ENCODE peak calls at places on chromosomes 16 and 17, in four cellular contexts. One of them, this sample, is unnamed.

GRCh38 chr16:55370762-55371482 is 46.9 kb downstream of the IRX6 start:
- DNase-seq in HepG2: peak
- DNase-seq in GM12878: no peak
- DNase-seq in K562: peak
- DNase-seq in this sample: peak

GRCh38 chr17:38601539-38602351 is 4.0 kb downstream of the SRCIN1 start:
- DNase-seq in HepG2: peak
- DNase-seq in GM12878: no peak
- DNase-seq in K562: peak
- DNase-seq in this sample: no peak

GRCh38 chr17:7840441-7840840 is 6.4 kb downstream of the KDM6B start:
- DNase-seq in K562: no peak
- DNase-seq in GM12878: no peak
- DNase-seq in HepG2: no peak
- DNase-seq in this sample: no peak

GRCh38 chr16:69508033-69508432 is 57.7 kb upstream of the NFAT5 start:
- DNase-seq in GM12878: no peak
- DNase-seq in HepG2: no peak
- DNase-seq in K562: no peak
- DNase-seq in this sample: no peak

GRCh38 chr17:16269658-16270057 is 52.6 kb downstream of the PIGL start:
- DNase-seq in HepG2: no peak
- DNase-seq in GM12878: no peak
- DNase-seq in K562: no peak
- DNase-seq in this sample: no peak

GRCh38 chr17:82320956-82321927 is 3.8 kb upstream of the CD7 start:
- DNase-seq in GM12878: no peak
- DNase-seq in HepG2: no peak
- DNase-seq in K562: peak
- DNase-seq in this sample: peak

GRCh38 chr16:66695935-66696668 is 441 bp downstream of the CMTM4 start:
- DNase-seq in K562: peak
- DNase-seq in GM12878: no peak
- DNase-seq in HepG2: no peak
- DNase-seq in this sample: no peak

GRCh38 chr17:42017866-42018200 is 594 bp upstream of the DNAJC7 start:
- DNase-seq in HepG2: peak
- DNase-seq in GM12878: no peak
- DNase-seq in K562: peak
- DNase-seq in this sample: no peak

GRCh38 chr17:66695098-66695497 is 139.8 kb upstream of the CACNG5 start:
- DNase-seq in HepG2: no peak
- DNase-seq in GM12878: no peak
- DNase-seq in K562: no peak
- DNase-seq in this sample: no peak

GRCh38 chr16:3101018-3101840 is 2.1 kb upstream of the ZSCAN10 start:
- DNase-seq in HepG2: peak
- DNase-seq in GM12878: no peak
- DNase-seq in K562: peak
- DNase-seq in this sample: peak

GRCh38 chr17:50872710-50873424 is 6.7 kb upstream of the TOB1 start:
- DNase-seq in K562: no peak
- DNase-seq in GM12878: no peak
- DNase-seq in HepG2: no peak
- DNase-seq in this sample: no peak

GRCh38 chr17:29561541-29562517 is 5.0 kb downstream of the ABHD15 start:
- DNase-seq in HepG2: no peak
- DNase-seq in K562: no peak
- DNase-seq in GM12878: no peak
- DNase-seq in this sample: no peak

GRCh38 chr17:2396568-2397246 is 4.2 kb downstream of the MNT start:
- DNase-seq in K562: peak
- DNase-seq in GM12878: peak
- DNase-seq in HepG2: peak
- DNase-seq in this sample: no peak

GRCh38 chr16:50858376-50858775 is 116.5 kb downstream of the CYLD start:
- DNase-seq in K562: no peak
- DNase-seq in HepG2: no peak
- DNase-seq in GM12878: no peak
- DNase-seq in this sample: no peak

GRCh38 chr16:81910366-81910885 is 100.8 kb downstream of the SDR42E1 start:
- DNase-seq in K562: no peak
- DNase-seq in GM12878: no peak
- DNase-seq in HepG2: no peak
- DNase-seq in this sample: no peak

GRCh38 chr16:56671706-56672105 is 2.1 kb downstream of the MT1H start:
- DNase-seq in K562: no peak
- DNase-seq in HepG2: no peak
- DNase-seq in GM12878: no peak
- DNase-seq in this sample: no peak

GRCh38 chr17:75635610-75636202 is 2.5 kb downstream of the SMIM5 start:
- DNase-seq in GM12878: no peak
- DNase-seq in HepG2: no peak
- DNase-seq in K562: no peak
- DNase-seq in this sample: no peak

GRCh38 chr17:66737524-66737923 is 97.4 kb upstream of the CACNG5 start:
- DNase-seq in K562: no peak
- DNase-seq in HepG2: no peak
- DNase-seq in GM12878: no peak
- DNase-seq in this sample: no peak

GRCh38 chr17:13480877-13481276 is 120.9 kb downstream of the HS3ST3A1 start:
- DNase-seq in GM12878: no peak
- DNase-seq in HepG2: no peak
- DNase-seq in K562: no peak
- DNase-seq in this sample: no peak

GRCh38 chr16:20348365-20349185 is 3.9 kb downstream of the UMOD start:
- DNase-seq in GM12878: no peak
- DNase-seq in K562: peak
- DNase-seq in HepG2: no peak
- DNase-seq in this sample: no peak

GRCh38 chr17:48614904-48615211 is 234 bp downstream of the HOXB8 start:
- DNase-seq in HepG2: no peak
- DNase-seq in GM12878: no peak
- DNase-seq in K562: no peak
- DNase-seq in this sample: no peak

GRCh38 chr17:72569193-72569946 is 448.6 kb downstream of the SOX9 start:
- DNase-seq in HepG2: peak
- DNase-seq in K562: no peak
- DNase-seq in GM12878: no peak
- DNase-seq in this sample: no peak

GRCh38 chr16:11203111-11203623 is 52.8 kb downstream of the SOCS1 start:
- DNase-seq in HepG2: no peak
- DNase-seq in K562: no peak
- DNase-seq in GM12878: no peak
- DNase-seq in this sample: no peak

GRCh38 chr17:41490620-41491019 is 910 bp upstream of the KRT36 start:
- DNase-seq in HepG2: no peak
- DNase-seq in GM12878: no peak
- DNase-seq in K562: no peak
- DNase-seq in this sample: no peak

GRCh38 chr17:28937044-28937729 is 14.1 kb downstream of the PHF12 start:
- DNase-seq in GM12878: no peak
- DNase-seq in HepG2: peak
- DNase-seq in K562: no peak
- DNase-seq in this sample: no peak

GRCh38 chr16:12057276-12057675 is 80.7 kb downstream of the SNX29 start:
- DNase-seq in HepG2: no peak
- DNase-seq in GM12878: no peak
- DNase-seq in K562: no peak
- DNase-seq in this sample: no peak

GRCh38 chr16:57797526-57798266 is 4.6 kb downstream of the KIFC3 start:
- DNase-seq in K562: no peak
- DNase-seq in HepG2: peak
- DNase-seq in GM12878: no peak
- DNase-seq in this sample: no peak

GRCh38 chr16:87291944-87292343 is 25.2 kb downstream of the C16orf95 start:
- DNase-seq in GM12878: no peak
- DNase-seq in HepG2: no peak
- DNase-seq in K562: no peak
- DNase-seq in this sample: no peak

GRCh38 chr16:46691720-46692119 is 2.3 kb downstream of the ORC6 start:
- DNase-seq in HepG2: no peak
- DNase-seq in K562: no peak
- DNase-seq in GM12878: no peak
- DNase-seq in this sample: no peak

GRCh38 chr17:74332763-74333220 is 6.8 kb downstream of the KIF19 start:
- DNase-seq in HepG2: no peak
- DNase-seq in GM12878: no peak
- DNase-seq in K562: peak
- DNase-seq in this sample: no peak

GRCh38 chr16:89175280-89176146 is 4.0 kb downstream of the CDH15 start:
- DNase-seq in K562: no peak
- DNase-seq in HepG2: no peak
- DNase-seq in GM12878: no peak
- DNase-seq in this sample: no peak

GRCh38 chr17:21201302-21201602 is 12.7 kb downstream of the TMEM11 start:
- DNase-seq in HepG2: no peak
- DNase-seq in K562: no peak
- DNase-seq in GM12878: no peak
- DNase-seq in this sample: no peak

GRCh38 chr17:79803421-79803996 is 6.6 kb upstream of the CBX8 start:
- DNase-seq in K562: no peak
- DNase-seq in GM12878: no peak
- DNase-seq in HepG2: no peak
- DNase-seq in this sample: no peak

GRCh38 chr17:79802736-79803420 is 6.0 kb upstream of the CBX8 start:
- DNase-seq in K562: peak
- DNase-seq in HepG2: no peak
- DNase-seq in GM12878: no peak
- DNase-seq in this sample: no peak

GRCh38 chr17:79802039-79802735 is 5.3 kb upstream of the CBX8 start:
- DNase-seq in GM12878: no peak
- DNase-seq in K562: no peak
- DNase-seq in HepG2: no peak
- DNase-seq in this sample: no peak

GRCh38 chr17:79804856-79805696 is 8.2 kb upstream of the CBX8 start:
- DNase-seq in K562: no peak
- DNase-seq in HepG2: no peak
- DNase-seq in GM12878: no peak
- DNase-seq in this sample: no peak

DNA sequence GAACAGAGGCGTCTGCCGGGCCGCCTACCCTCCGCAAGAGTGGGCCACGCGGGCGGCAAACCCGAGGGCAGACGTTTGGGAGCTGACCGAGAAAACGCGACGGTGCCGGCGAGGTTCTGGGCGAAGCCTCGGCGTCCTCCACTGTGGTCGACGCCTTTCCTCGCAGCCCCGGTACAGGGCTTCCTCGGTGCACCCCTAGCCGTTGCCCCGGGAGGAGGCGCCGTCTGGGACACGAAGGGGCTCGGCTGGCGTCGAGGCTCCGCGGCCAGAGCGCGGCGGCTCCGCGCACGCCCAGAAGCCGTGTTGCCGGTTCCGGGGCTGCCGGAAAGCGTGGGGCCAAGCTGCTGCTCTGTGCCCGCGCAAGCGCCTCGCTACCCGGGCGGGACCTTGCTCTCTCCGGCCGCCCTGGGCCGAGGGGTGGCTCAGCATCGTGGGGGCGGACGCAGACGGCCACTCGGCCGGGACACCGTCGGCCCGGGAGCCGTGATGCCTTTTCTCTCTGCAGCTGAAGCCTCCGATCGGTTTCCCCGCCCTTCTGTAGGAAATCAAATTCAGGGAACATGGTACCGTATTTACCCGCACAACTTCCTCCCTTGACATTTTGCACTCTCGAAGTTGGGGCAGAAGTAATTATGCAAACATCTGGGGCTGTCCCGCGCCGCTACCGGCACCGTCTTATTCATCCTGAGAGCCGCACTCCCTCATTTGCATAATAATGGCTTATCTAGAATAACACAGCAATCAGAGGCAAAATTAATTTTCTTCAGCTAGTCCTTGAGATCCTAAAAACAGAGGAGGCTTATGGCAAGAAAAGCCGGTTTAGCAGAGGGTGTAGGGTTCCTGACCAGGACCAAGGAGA is 7.3 kb upstream of the CBX8 start:
- DNase-seq in HepG2: no peak
- DNase-seq in GM12878: peak
- DNase-seq in K562: no peak
- DNase-seq in this sample: peak
- TF ChIP-seq FOXK2 in HepG2: no peak
- TF ChIP-seq FOXK2 in GM12878: peak
- TF ChIP-seq FOXK2 in K562: no peak
- TF ChIP-seq FOXK2 in this sample: no peak

GRCh38 chr17:37570527-37571093 is 38.6 kb downstream of the SYNRG start:
- DNase-seq in HepG2: peak
- DNase-seq in K562: peak
- DNase-seq in GM12878: no peak
- DNase-seq in this sample: peak
- TF ChIP-seq FOXK2 in HepG2: no peak
- TF ChIP-seq FOXK2 in K562: no peak
- TF ChIP-seq FOXK2 in GM12878: no peak
- TF ChIP-seq FOXK2 in this sample: no peak

DNA sequence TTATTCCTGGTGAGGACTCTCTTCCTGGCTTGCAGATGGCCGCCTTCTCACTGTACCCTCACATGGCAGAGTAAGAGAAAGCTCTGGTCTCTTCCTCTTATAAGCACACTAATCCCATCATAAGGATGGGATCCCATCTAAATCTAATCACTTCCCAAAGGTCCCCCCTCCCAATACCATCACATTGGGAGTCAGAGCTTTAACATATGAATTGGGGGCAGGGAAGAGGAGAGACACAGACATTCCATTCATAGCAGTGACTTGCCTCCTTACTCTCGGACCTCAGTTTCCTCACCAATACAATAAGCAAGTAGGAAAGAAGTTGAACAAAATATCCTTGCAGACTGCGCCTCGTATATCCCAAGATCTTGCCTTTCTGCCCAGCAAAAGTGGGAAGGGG is 1.7 kb downstream of the CLEC19A start:
- DNase-seq in K562: no peak
- DNase-seq in HepG2: no peak
- DNase-seq in GM12878: no peak
- DNase-seq in this sample: no peak
- TF ChIP-seq FOXK2 in K562: no peak
- TF ChIP-seq FOXK2 in HepG2: no peak
- TF ChIP-seq FOXK2 in GM12878: no peak
- TF ChIP-seq FOXK2 in this sample: no peak

DNA sequence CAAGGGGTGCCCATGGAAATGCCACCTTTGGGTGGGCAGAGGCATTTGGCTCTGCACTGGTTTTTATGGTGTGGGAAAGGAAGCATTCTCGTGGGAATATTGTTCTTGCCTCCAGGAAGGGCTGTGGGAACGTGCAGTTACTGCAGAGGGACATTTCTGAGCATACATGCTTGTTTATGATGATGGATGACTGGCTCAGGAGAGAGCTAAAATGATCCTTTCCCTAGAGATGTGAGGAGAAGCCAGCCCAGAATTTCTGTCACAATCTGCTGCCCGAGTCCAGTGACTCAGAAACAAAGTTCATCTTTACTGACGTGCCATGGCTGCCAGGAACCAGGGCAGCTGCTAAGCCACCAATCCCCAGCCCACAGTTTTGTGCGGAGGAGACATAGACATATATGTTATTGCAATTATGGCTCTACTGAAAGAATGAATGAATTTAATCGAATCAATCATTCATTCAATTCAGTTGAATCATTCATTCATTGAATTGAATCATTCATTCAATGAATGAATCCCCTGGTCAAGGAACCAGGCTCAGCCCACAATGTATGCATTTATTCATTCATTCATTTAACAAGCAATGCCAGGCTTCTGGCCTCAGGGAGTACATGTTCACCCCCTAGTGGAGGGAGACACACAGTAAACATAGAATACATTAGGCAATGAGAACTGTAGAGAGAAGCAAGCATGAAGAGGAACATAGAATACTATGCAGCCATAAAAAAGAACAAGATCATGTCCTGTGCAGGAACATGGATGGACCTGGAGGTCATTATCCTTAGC is 414.4 kb upstream of the HSBP1 start:
- DNase-seq in GM12878: no peak
- DNase-seq in HepG2: no peak
- DNase-seq in K562: peak
- DNase-seq in this sample: no peak
- TF ChIP-seq FOXK2 in GM12878: no peak
- TF ChIP-seq FOXK2 in HepG2: no peak
- TF ChIP-seq FOXK2 in K562: no peak
- TF ChIP-seq FOXK2 in this sample: no peak